ENCODE peak calls at places on chromosomes 11 and 22, in ten cellular contexts. B is endothelial cell; W is A549; Q is left lung; H is mesothelial cell of epicardium; Y is CD4-positive, alpha-beta T cell; F is Caco-2; P is fibroblast of pulmonary artery; A is cardiac muscle cell; X is activated CD8-positive, alpha-beta T cell treated with anti-CD3 and anti-CD28 coated beads for 36 hours. K is an unnamed sample.

GRCh38 chr11:110972640-110973039 is 260.4 kb upstream of the ARHGAP20 start:
- DNase-seq in B (no peak), W (no peak), Q (no peak), H (no peak), Y (no peak), F (no peak), P (peak), A (peak), X (no peak), K (no peak)

GRCh38 chr11:64186205-64187165 is 514 bp downstream of the STIP1 start:
- DNase-seq in B (no peak), W (no peak), Q (no peak), H (no peak), Y (no peak), F (peak), P (no peak), A (no peak), X (peak), K (no peak)

GRCh38 chr22:49709464-49709863 is 118.2 kb downstream of the BRD1 start:
- DNase-seq in B (no peak), W (no peak), Q (no peak), H (no peak), Y (no peak), F (no peak), P (no peak), A (no peak), X (no peak), K (no peak)

GRCh38 chr22:50304528-50305392 is 2.7 kb downstream of the PLXNB2 start:
- DNase-seq in B (no peak), W (no peak), Q (peak), H (no peak), Y (no peak), F (no peak), P (peak), A (peak), X (no peak), K (peak)

GRCh38 chr11:70423523-70424505 is 25.5 kb downstream of the CTTN start:
- DNase-seq in B (no peak), W (no peak), Q (peak), H (no peak), Y (no peak), F (no peak), P (peak), A (peak), X (peak), K (no peak)

GRCh38 chr11:31813961-31814868 is 3.1 kb upstream of the PAX6 start:
- DNase-seq in B (peak), W (no peak), Q (no peak), H (no peak), Y (no peak), F (no peak), P (no peak), A (no peak), X (no peak), K (no peak)

GRCh38 chr11:69511358-69512015 is 30.0 kb downstream of the LINC01488 start:
- DNase-seq in B (no peak), W (no peak), Q (peak), H (no peak), Y (no peak), F (no peak), P (peak), A (peak), X (no peak), K (peak)

GRCh38 chr11:48064306-48064705 is 83.9 kb downstream of the PTPRJ start:
- DNase-seq in B (no peak), W (no peak), Q (no peak), H (no peak), Y (no peak), F (no peak), P (peak), A (peak), X (no peak), K (no peak)

GRCh38 chr22:38040953-38041759 is 16.0 kb upstream of the PICK1 start:
- DNase-seq in B (no peak), W (no peak), Q (no peak), H (no peak), Y (no peak), F (no peak), P (no peak), A (no peak), X (no peak), K (no peak)

GRCh38 chr11:45021692-45022130 is 71.0 kb upstream of the TP53I11 start:
- DNase-seq in B (no peak), W (no peak), Q (peak), H (no peak), Y (no peak), F (no peak), P (peak), A (peak), X (no peak), K (peak)

GRCh38 chr11:35352107-35352888 is 67.1 kb downstream of the SLC1A2 start:
- DNase-seq in B (no peak), W (no peak), Q (no peak), H (no peak), Y (no peak), F (no peak), P (peak), A (peak), X (no peak), K (no peak)

GRCh38 chr11:12028303-12028702 is 19.9 kb upstream of the DKK3 start:
- DNase-seq in B (no peak), W (no peak), Q (no peak), H (no peak), Y (no peak), F (no peak), P (no peak), A (no peak), X (no peak), K (no peak)

GRCh38 chr11:132062031-132062430 is 691.6 kb downstream of the NTM start:
- DNase-seq in B (no peak), W (no peak), Q (no peak), H (no peak), Y (no peak), F (no peak), P (no peak), A (no peak), X (no peak), K (no peak)

GRCh38 chr11:70493891-70494290 is 95.6 kb downstream of the CTTN start:
- DNase-seq in B (no peak), W (no peak), Q (no peak), H (no peak), Y (no peak), F (no peak), P (no peak), A (no peak), X (no peak), K (peak)

GRCh38 chr11:112999518-112999917 is 38.3 kb downstream of the NCAM1 start:
- DNase-seq in B (no peak), W (no peak), Q (no peak), H (no peak), Y (no peak), F (no peak), P (no peak), A (no peak), X (no peak), K (no peak)

GRCh38 chr11:69080361-69080973 is 31.7 kb downstream of the TPCN2 start:
- DNase-seq in B (no peak), W (no peak), Q (peak), H (no peak), Y (peak), F (no peak), P (no peak), A (peak), X (peak), K (no peak)

GRCh38 chr22:49880281-49880680 is 26.6 kb downstream of the ZBED4 start:
- DNase-seq in B (no peak), W (no peak), Q (no peak), H (no peak), Y (no peak), F (no peak), P (no peak), A (no peak), X (peak), K (peak)

GRCh38 chr22:27032121-27032761 is 374.9 kb downstream of the MIAT start:
- DNase-seq in B (peak), W (no peak), Q (no peak), H (no peak), Y (no peak), F (no peak), P (no peak), A (peak), X (no peak), K (no peak)

GRCh38 chr22:31595271-31595670 is 66.7 kb downstream of the PISD start:
- DNase-seq in B (no peak), W (no peak), Q (no peak), H (no peak), Y (no peak), F (no peak), P (no peak), A (no peak), X (no peak), K (no peak)

GRCh38 chr11:15988693-15989231 is 367.6 kb downstream of the SOX6 start:
- DNase-seq in B (peak), W (no peak), Q (no peak), H (no peak), Y (no peak), F (no peak), P (no peak), A (peak), X (no peak), K (no peak)

GRCh38 chr11:19321351-19321750 is 80.6 kb upstream of the E2F8 start:
- DNase-seq in B (no peak), W (no peak), Q (no peak), H (no peak), Y (no peak), F (no peak), P (no peak), A (no peak), X (no peak), K (no peak)

GRCh38 chr22:46827072-46827780 is 64.8 kb downstream of the TBC1D22A start:
- DNase-seq in B (peak), W (no peak), Q (no peak), H (no peak), Y (no peak), F (peak), P (no peak), A (no peak), X (peak), K (no peak)

GRCh38 chr22:40844951-40845350 is 11.5 kb downstream of the ST13 start:
- DNase-seq in B (no peak), W (no peak), Q (no peak), H (no peak), Y (no peak), F (no peak), P (no peak), A (no peak), X (no peak), K (no peak)

GRCh38 chr11:126963603-126964353 is 36.8 kb downstream of the KIRREL3 start:
- DNase-seq in B (no peak), W (peak), Q (no peak), H (no peak), Y (no peak), F (no peak), P (no peak), A (no peak), X (no peak), K (no peak)

GRCh38 chr22:39291501-39291900 is 27.9 kb downstream of the RPL3 start:
- DNase-seq in B (no peak), W (no peak), Q (no peak), H (no peak), Y (no peak), F (no peak), P (no peak), A (no peak), X (no peak), K (no peak)
- TF ChIP-seq CTCF in B (no peak), W (peak), Q (no peak), H (no peak), Y (no peak), F (no peak), P (no peak), A (peak), X (no peak), K (no peak)

GRCh38 chr11:18203723-18204122 is 31.1 kb downstream of the MRGPRX4 start:
- DNase-seq in B (peak), W (peak), Q (no peak), H (no peak), Y (no peak), F (peak), P (peak), A (peak), X (peak), K (no peak)
- TF ChIP-seq CTCF in B (no peak), W (peak), Q (no peak), H (no peak), Y (no peak), F (peak), P (peak), A (peak), X (peak), K (peak)

GRCh38 chr11:125429174-125429707 is 66.8 kb downstream of the FEZ1 start:
- DNase-seq in B (peak), W (peak), Q (no peak), H (peak), Y (peak), F (peak), P (peak), A (peak), X (peak), K (peak)

GRCh38 chr11:125431009-125431408 is 65.1 kb downstream of the FEZ1 start:
- DNase-seq in B (no peak), W (no peak), Q (no peak), H (no peak), Y (no peak), F (no peak), P (no peak), A (no peak), X (no peak), K (no peak)

GRCh38 chr11:125429807-125430678 is 66.0 kb downstream of the FEZ1 start:
- DNase-seq in B (no peak), W (no peak), Q (no peak), H (no peak), Y (no peak), F (no peak), P (no peak), A (no peak), X (no peak), K (peak)

GRCh38 chr11:125426818-125427528 is 69.1 kb downstream of the FEZ1 start:
- DNase-seq in B (no peak), W (no peak), Q (no peak), H (no peak), Y (no peak), F (no peak), P (no peak), A (no peak), X (no peak), K (peak)

GRCh38 chr11:125428486-125429173 is 67.4 kb downstream of the FEZ1 start:
- DNase-seq in B (no peak), W (no peak), Q (no peak), H (no peak), Y (no peak), F (no peak), P (no peak), A (no peak), X (no peak), K (no peak)
- TF ChIP-seq CTCF in B (no peak), W (no peak), Q (no peak), H (no peak), Y (no peak), F (no peak), P (peak), A (no peak), X (no peak), K (no peak)

GRCh38 chr11:9716275-9717039 is 52.6 kb downstream of the SWAP70 start:
- DNase-seq in B (no peak), W (no peak), Q (peak), H (no peak), Y (no peak), F (no peak), P (peak), A (peak), X (no peak), K (no peak)
- TF ChIP-seq CTCF in B (no peak), W (no peak), Q (no peak), H (no peak), Y (no peak), F (no peak), P (no peak), A (no peak), X (no peak), K (no peak)

GRCh38 chr11:96794152-96794551 is 404.3 kb downstream of the JRKL start:
- DNase-seq in B (no peak), W (no peak), Q (no peak), H (no peak), Y (no peak), F (peak), P (no peak), A (no peak), X (no peak), K (no peak)
- TF ChIP-seq CTCF in B (no peak), W (no peak), Q (no peak), H (no peak), Y (no peak), F (peak), P (no peak), A (no peak), X (no peak), K (no peak)

DNA sequence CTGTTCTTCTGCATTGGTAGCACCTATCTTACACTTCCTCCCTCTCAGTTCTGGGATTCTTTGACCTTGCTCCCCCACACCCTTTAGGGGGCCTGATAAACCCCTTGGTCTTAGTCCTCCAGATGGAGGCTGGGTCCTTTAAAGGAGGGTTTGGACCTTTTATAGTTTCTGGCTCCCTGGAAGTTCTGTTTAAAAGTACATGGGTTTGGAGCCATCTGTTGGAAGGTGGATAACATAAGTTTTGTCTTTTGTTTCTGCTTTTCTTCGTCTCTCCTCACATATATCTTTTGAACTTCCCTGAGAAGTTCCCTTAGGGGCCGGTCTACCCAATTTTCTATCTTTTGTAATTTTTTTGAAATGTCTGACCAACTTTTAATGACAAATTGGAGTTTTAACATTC is 17.9 kb upstream of the HYLS1 start:
- DNase-seq in B (no peak), W (no peak), Q (no peak), H (no peak), Y (no peak), F (no peak), P (no peak), A (peak), X (no peak), K (no peak)
- TF ChIP-seq CTCF in B (no peak), W (no peak), Q (no peak), H (no peak), Y (no peak), F (no peak), P (no peak), A (peak), X (no peak), K (no peak)

GRCh38 chr11:87740513-87740912 is 434.7 kb downstream of the RAB38 start:
- DNase-seq in B (no peak), W (no peak), Q (no peak), H (no peak), Y (no peak), F (no peak), P (no peak), A (no peak), X (no peak), K (no peak)

GRCh38 chr11:87739766-87740165 is 435.5 kb downstream of the RAB38 start:
- DNase-seq in B (no peak), W (no peak), Q (no peak), H (no peak), Y (no peak), F (no peak), P (no peak), A (no peak), X (no peak), K (no peak)

GRCh38 chr11:87740968-87741367 is 434.3 kb downstream of the RAB38 start:
- DNase-seq in B (no peak), W (no peak), Q (no peak), H (no peak), Y (no peak), F (no peak), P (no peak), A (no peak), X (no peak), K (no peak)

DNA sequence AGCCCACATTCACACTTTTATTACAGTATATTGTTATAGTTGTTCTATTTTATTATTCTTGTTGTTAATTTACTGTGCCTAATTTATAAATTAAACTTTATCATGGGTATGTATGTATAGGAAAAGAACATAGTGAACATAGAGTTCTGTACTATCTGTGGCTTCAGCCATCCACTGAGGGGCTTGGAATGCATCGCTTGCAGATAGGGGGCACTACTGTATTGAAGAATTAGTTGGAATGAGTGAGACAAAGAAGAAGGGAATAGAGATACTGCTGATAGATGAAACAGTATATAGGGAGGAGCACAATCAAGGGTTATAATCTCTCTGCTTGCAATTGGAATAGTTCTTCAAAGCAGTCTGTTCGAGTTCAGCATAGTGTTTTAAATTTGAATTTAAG is 432.2 kb downstream of the RAB38 start:
- DNase-seq in B (no peak), W (no peak), Q (no peak), H (no peak), Y (no peak), F (peak), P (no peak), A (no peak), X (peak), K (no peak)
- TF ChIP-seq CTCF in B (peak), W (no peak), Q (no peak), H (no peak), Y (no peak), F (peak), P (no peak), A (no peak), X (no peak), K (peak)

DNA sequence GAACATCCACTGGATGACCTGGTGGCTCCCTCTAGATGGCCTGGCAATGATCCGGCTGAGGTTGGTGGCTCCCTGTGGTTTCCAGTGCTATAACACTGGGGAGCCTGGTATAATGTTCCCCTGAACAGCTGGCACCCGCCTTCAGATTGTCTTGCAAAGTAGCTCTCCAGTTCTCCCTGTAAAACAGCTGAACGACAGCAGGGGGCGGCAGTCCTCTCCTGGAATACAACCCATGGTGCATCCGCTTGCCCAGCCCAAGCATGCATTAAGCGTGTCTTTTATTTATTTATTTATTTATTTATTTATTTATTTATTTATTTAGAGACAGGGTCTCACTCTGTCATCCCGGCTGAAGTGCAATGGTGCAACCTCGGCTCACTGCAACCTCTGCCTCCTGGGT is 258.9 kb downstream of the BUD13 start:
- DNase-seq in B (peak), W (no peak), Q (peak), H (peak), Y (no peak), F (peak), P (peak), A (peak), X (peak), K (no peak)
- TF ChIP-seq CTCF in B (peak), W (peak), Q (peak), H (peak), Y (no peak), F (peak), P (peak), A (peak), X (no peak), K (peak)